ENCODE peak calls at places on chromosomes 2 and 18, in five cellular contexts. S is stimulated activated CD4-positive, alpha-beta T cell treated with anti-CD3 and anti-CD28 coated beads, Interleukin-1b, Interleukin-23, amount 100 ng/mL, for 24 hours; M is epithelial cell of esophagus; O is left ventricle myocardium inferior; H is left ventricle myocardium superior. C is an unnamed sample.

GRCh38 chr18:6520901-6521300 is 106.2 kb upstream of the L3MBTL4 start:
- DNase-seq in S (no peak), M (no peak), O (no peak), H (no peak), C (no peak)

GRCh38 chr2:59206361-59206760 is 965.2 kb upstream of the FANCL start:
- DNase-seq in S (no peak), M (peak; percentile 92), O (no peak), H (no peak), C (no peak)

GRCh38 chr18:1361931-1362330 is 457.3 kb downstream of the ADCYAP1 start:
- DNase-seq in S (no peak), M (peak; percentile 3), O (no peak), H (no peak), C (no peak)

GRCh38 chr18:3703732-3704176 is 253.8 kb downstream of the TGIF1 start:
- DNase-seq in S (no peak), M (peak; percentile 40), O (peak; percentile 44), H (peak; percentile 69), C (peak; percentile 35)

GRCh38 chr2:80126596-80127189 is 177.9 kb downstream of the LRRTM1 start:
- DNase-seq in S (no peak), M (peak; percentile 2), O (no peak), H (no peak), C (no peak)

GRCh38 chr18:37294951-37295350 is 270.6 kb downstream of the CELF4 start:
- DNase-seq in S (no peak), M (peak; percentile 20), O (no peak), H (no peak), C (no peak)

GRCh38 chr2:200877443-200877842 is 11.4 kb downstream of the PPIL3 start:
- DNase-seq in S (no peak), M (no peak), O (no peak), H (no peak), C (no peak)

GRCh38 chr2:61419570-61419969 is 51.3 kb downstream of the USP34 start:
- DNase-seq in S (no peak), M (peak; percentile 59), O (no peak), H (no peak), C (no peak)

GRCh38 chr2:11344956-11345671 is 678 bp upstream of the ROCK2 start:
- DNase-seq in S (no peak), M (peak; percentile 14), O (peak; percentile 40), H (peak; percentile 57), C (no peak)

C was measured in iPS DF 19.7.